ENCODE peak calls at places on chromosomes 3 and 15, in seven cellular contexts. Q, P, N, F, G, V and C are unnamed samples.

GRCh38 chr15:50046868-50047267 is 72.2 kb downstream of the ATP8B4 start:
- DNase-seq in Q (no peak), P (no peak), N (no peak), F (no peak), G (peak; percentile 47), V (no peak), C (no peak)

GRCh38 chr3:12231481-12231880 is 57.4 kb upstream of the PPARG start:
- DNase-seq in Q (no peak), P (no peak), N (no peak), F (no peak), G (peak; percentile 57), V (no peak), C (no peak)

GRCh38 chr15:41417418-41417811 is 520 bp downstream of the RTF1 start:
- DNase-seq in Q (peak; percentile 66), P (no peak), N (peak; percentile 27), F (peak; percentile 36), G (peak; percentile 20), V (peak; percentile 52), C (peak; percentile 66)

GRCh38 chr15:34879112-34879511 is 83.8 kb upstream of the ACTC1 start:
- DNase-seq in Q (no peak), P (no peak), N (no peak), F (no peak), G (no peak), V (no peak), C (no peak)

GRCh38 chr15:34708422-34708821 is 46.4 kb downstream of the GJD2 start:
- DNase-seq in Q (no peak), P (peak; percentile 70), N (no peak), F (peak; percentile 38), G (peak; percentile 66), V (no peak), C (no peak)

GRCh38 chr3:149589332-149589731 is 68.5 kb downstream of the WWTR1 start:
- DNase-seq in Q (no peak), P (no peak), N (no peak), F (no peak), G (peak; percentile 96), V (no peak), C (no peak)

GRCh38 chr3:142209655-142210054 is 15.7 kb downstream of the GK5 start:
- DNase-seq in Q (no peak), P (no peak), N (no peak), F (no peak), G (peak; percentile 72), V (no peak), C (no peak)

GRCh38 chr15:50182233-50183013 is 427 bp downstream of the SLC27A2 start:
- DNase-seq in Q (peak; percentile 62), P (peak; percentile 50), N (peak; percentile 2), F (peak; percentile 51), G (peak; percentile 15), V (no peak), C (peak; percentile 21)

GRCh38 chr3:169232863-169233262 is 430.6 kb downstream of the MECOM start:
- DNase-seq in Q (no peak), P (no peak), N (no peak), F (no peak), G (peak; percentile 64), V (no peak), C (no peak)

GRCh38 chr3:160434071-160434470 is 15.5 kb downstream of the TRIM59 start:
- DNase-seq in Q (no peak), P (peak; percentile 2), N (no peak), F (no peak), G (peak; percentile 60), V (no peak), C (no peak)

GRCh38 chr15:22958487-22959280 is 21.5 kb downstream of the CYFIP1 start:
- DNase-seq in Q (no peak), P (no peak), N (no peak), F (no peak), G (no peak), V (no peak), C (no peak)

GRCh38 chr3:41434781-41435180 is 235.5 kb downstream of the CTNNB1 start:
- DNase-seq in Q (no peak), P (no peak), N (no peak), F (no peak), G (no peak), V (no peak), C (no peak)

GRCh38 chr15:45157056-45157455 is 27.3 kb downstream of the DUOX1 start:
- DNase-seq in Q (no peak), P (no peak), N (no peak), F (no peak), G (peak; percentile 78), V (no peak), C (no peak)

GRCh38 chr3:14631101-14631497 is 20.5 kb upstream of the CCDC174 start:
- DNase-seq in Q (no peak), P (no peak), N (no peak), F (no peak), G (no peak), V (no peak), C (no peak)

GRCh38 chr3:944786-945185 is 148.0 kb upstream of the CNTN6 start:
- DNase-seq in Q (no peak), P (no peak), N (no peak), F (no peak), G (no peak), V (no peak), C (no peak)

GRCh38 chr15:61549727-61550126 is 320.6 kb upstream of the RORA start:
- DNase-seq in Q (peak; percentile 60), P (no peak), N (no peak), F (no peak), G (no peak), V (no peak), C (no peak)

GRCh38 chr15:64856429-64857145 is 14.9 kb downstream of the PLEKHO2 start:
- DNase-seq in Q (no peak), P (peak; percentile 32), N (no peak), F (peak; percentile 28), G (peak; percentile 80), V (peak; percentile 98), C (no peak)
- H3K27ac ChIP-seq in Q (no peak overlapping the region), P (peak overlapping the region; percentile 73), N (peak overlapping the region; percentile 2), F (no peak overlapping the region), G (peak overlapping the region; percentile 96), V (peak overlapping the region; percentile 97), C (peak overlapping the region; percentile 52)

DNA sequence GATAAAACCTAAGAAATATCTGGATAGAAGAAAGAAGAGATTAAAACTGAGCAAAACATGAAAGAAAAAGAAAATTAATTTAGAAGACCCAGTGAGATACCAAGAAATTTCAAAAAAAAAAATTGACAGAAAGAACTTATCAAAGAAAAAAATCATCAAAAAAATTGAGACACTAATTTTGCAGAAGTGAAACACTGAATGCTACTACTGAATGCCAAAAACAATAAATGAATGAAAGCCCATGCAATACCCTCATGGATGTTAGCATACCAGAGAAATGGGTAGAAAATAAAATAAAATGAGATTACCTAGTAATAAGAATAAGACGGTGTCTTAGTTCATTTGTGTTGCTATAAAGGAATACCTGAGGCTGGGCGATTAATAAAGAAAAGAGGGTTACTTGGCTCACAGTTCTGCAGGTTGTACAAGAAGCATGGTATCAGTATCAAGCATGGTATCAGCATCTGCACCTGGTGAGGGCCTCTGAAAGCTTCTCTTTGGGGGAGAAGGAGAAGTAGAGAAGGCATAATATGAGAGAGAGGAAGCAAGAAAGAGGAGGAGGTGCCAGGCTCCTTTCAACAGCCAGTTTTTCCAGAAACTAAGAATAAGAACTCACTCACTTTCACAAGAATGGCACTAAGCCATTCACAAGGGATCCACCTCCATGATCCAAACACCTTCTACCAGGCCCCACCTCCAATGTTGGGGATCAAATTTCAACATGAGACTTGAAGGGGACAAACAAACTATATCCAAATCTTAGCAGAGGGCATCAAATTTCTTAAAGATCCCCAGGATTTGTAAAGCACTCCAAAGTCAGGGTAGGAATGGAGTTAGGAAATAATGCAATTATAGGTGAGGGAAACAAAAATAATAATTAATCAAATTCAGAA is 73.2 kb downstream of the BTLA start:
- DNase-seq in Q (no peak), P (no peak), N (no peak), F (no peak), G (no peak), V (no peak), C (no peak)
- H3K4me1 ChIP-seq in Q (no peaks in the 10 kb centered on the region), P (no peaks in the 10 kb centered on the region), N (no peaks in the 10 kb centered on the region), F (no peaks in the 10 kb centered on the region), G (no peaks in the 10 kb centered on the region), V (no peaks in the 10 kb centered on the region), C (no peaks in the 10 kb centered on the region)

GRCh38 chr3:66500575-66501482 is at the start of gene LRIG1:
- DNase-seq in Q (peak; percentile 100), P (peak; percentile 99), N (peak; percentile 96), F (peak; percentile 100), G (peak; percentile 97), V (peak; percentile 98), C (peak; percentile 100)
- H3K27ac ChIP-seq in Q (peak within 1 kb of the TSS; percentile 64), P (peak within 1 kb of the TSS; percentile 74), N (peak within 1 kb of the TSS; percentile 55), F (no peak within 1 kb of the TSS), G (peak within 1 kb of the TSS; percentile 95), V (peak within 1 kb of the TSS; percentile 54), C (peak within 1 kb of the TSS; percentile 87)

GRCh38 chr3:61807865-61808276 is 246.5 kb downstream of the PTPRG start:
- DNase-seq in Q (no peak), P (peak; percentile 85), N (no peak), F (no peak), G (peak; percentile 60), V (no peak), C (no peak)
- H3K4me1 ChIP-seq in Q (peaks cover 37% of the 10 kb centered on the region), P (peaks cover 74% of the 10 kb centered on the region), N (no peaks in the 10 kb centered on the region), F (peaks cover 9% of the 10 kb centered on the region), G (peaks cover 9% of the 10 kb centered on the region), V (no peaks in the 10 kb centered on the region), C (no peaks in the 10 kb centered on the region)

GRCh38 chr3:129211345-129211744 is 27.6 kb upstream of the CNBP start:
- DNase-seq in Q (no peak), P (no peak), N (no peak), F (no peak), G (no peak), V (no peak), C (no peak)
- H3K27ac ChIP-seq in Q (peak overlapping the region; percentile 69), P (no peak overlapping the region), N (no peak overlapping the region), F (no peak overlapping the region), G (peak overlapping the region; percentile 58), V (no peak overlapping the region), C (no peak overlapping the region)

GRCh38 chr3:188088948-188089685 is 64.8 kb upstream of the LPP start:
- DNase-seq in Q (no peak), P (no peak), N (no peak), F (no peak), G (no peak), V (no peak), C (no peak)
- H3K4me1 ChIP-seq in Q (no peaks in the 10 kb centered on the region), P (peaks cover 10% of the 10 kb centered on the region), N (no peaks in the 10 kb centered on the region), F (no peaks in the 10 kb centered on the region), G (no peaks in the 10 kb centered on the region), V (peaks cover 12% of the 10 kb centered on the region), C (no peaks in the 10 kb centered on the region)